ENCODE peak calls at places on chromosomes 3 and 15, in five cellular contexts. H is BJ; L is activated CD8-positive, alpha-beta T cell treated with anti-CD3 and anti-CD28 coated beads for 36 hours; S is lower lobe of right lung; U is SK-N-SH. T is an unnamed sample.
A peak's percentile ranks its signal among the peaks of the same experiment; 100 is the strongest.

GRCh38 chr3:152047465-152047864 is 174.0 kb downstream of the SUCNR1 start:
- DNase-seq in H (no peak), L (no peak), S (no peak), U (no peak), T (peak; percentile 85)

GRCh38 chr15:38145671-38146111 is 106.9 kb upstream of the SPRED1 start:
- DNase-seq in H (no peak), L (no peak), S (no peak), U (no peak), T (peak; percentile 61)

GRCh38 chr3:133938770-133939495 is 43.3 kb upstream of the RAB6B start:
- DNase-seq in H (no peak), L (no peak), S (no peak), U (no peak), T (peak; percentile 26)

GRCh38 chr3:37992271-37993066 is 1.9 kb downstream of the VILL start:
- DNase-seq in H (no peak), L (no peak), S (no peak), U (no peak), T (no peak)

GRCh38 chr15:74907277-74907870 is 723 bp upstream of the FAM219B start:
- DNase-seq in H (no peak), L (no peak), S (no peak), U (no peak), T (no peak)

GRCh38 chr3:55486101-55486856 is 827 bp downstream of the WNT5A start:
- DNase-seq in H (no peak), L (no peak), S (peak; percentile 81), U (peak; percentile 54), T (peak; percentile 73)

GRCh38 chr3:12495749-12496452 is 11.6 kb downstream of the TSEN2 start:
- DNase-seq in H (no peak), L (no peak), S (no peak), U (no peak), T (no peak)

GRCh38 chr15:89893027-89893426 is 767 bp downstream of the AP3S2 start:
- DNase-seq in H (no peak), L (no peak), S (no peak), U (no peak), T (peak; percentile 27)

GRCh38 chr3:194328080-194328571 is 23.0 kb downstream of the CPN2 start:
- DNase-seq in H (no peak), L (peak; percentile 55), S (no peak), U (peak; percentile 56), T (peak; percentile 76)

GRCh38 chr15:34584996-34585395 is 1.5 kb upstream of the GOLGA8B start:
- DNase-seq in H (no peak), L (no peak), S (no peak), U (no peak), T (no peak)

GRCh38 chr3:15330031-15330596 is 2.3 kb downstream of the SH3BP5 start:
- DNase-seq in H (peak; percentile 77), L (no peak), S (no peak), U (no peak), T (peak; percentile 97)

GRCh38 chr15:73388256-73388781 is 19.6 kb upstream of the HCN4 start:
- DNase-seq in H (peak; percentile 8), L (no peak), S (no peak), U (no peak), T (peak; percentile 54)
- TF ChIP-seq CTCF in H (no peak), L (no peak), S (no peak), U (no peak), T (no peak)

GRCh38 chr3:127822166-127822835 is at the start of gene MGLL:
- DNase-seq in H (no peak), L (peak; percentile 33), S (peak; percentile 68), U (peak; percentile 78), T (peak; percentile 45)

GRCh38 chr3:127824151-127824825 is 2.0 kb upstream of the MGLL start:
- DNase-seq in H (no peak), L (no peak), S (no peak), U (no peak), T (no peak)

GRCh38 chr3:127820871-127821853 is 1.2 kb downstream of the MGLL start:
- DNase-seq in H (no peak), L (peak; percentile 32), S (peak; percentile 70), U (no peak), T (peak; percentile 37)

GRCh38 chr3:127823590-127823857 is 1.2 kb upstream of the MGLL start:
- DNase-seq in H (no peak), L (no peak), S (no peak), U (no peak), T (no peak)

GRCh38 chr3:127822836-127823589 is 698 bp upstream of the MGLL start:
- DNase-seq in H (no peak), L (no peak), S (peak; percentile 80), U (peak; percentile 84), T (no peak)
- TF ChIP-seq CTCF in H (peak; percentile 38), L (no peak), S (peak; percentile 18), U (no peak), T (no peak)

GRCh38 chr3:41202834-41203345 is 3.6 kb downstream of the CTNNB1 start:
- DNase-seq in H (no peak), L (no peak), S (no peak), U (peak; percentile 49), T (peak; percentile 72)
- TF ChIP-seq CTCF in H (peak; percentile 48), L (no peak), S (peak; percentile 37), U (peak; percentile 68), T (peak; percentile 49)

DNA sequence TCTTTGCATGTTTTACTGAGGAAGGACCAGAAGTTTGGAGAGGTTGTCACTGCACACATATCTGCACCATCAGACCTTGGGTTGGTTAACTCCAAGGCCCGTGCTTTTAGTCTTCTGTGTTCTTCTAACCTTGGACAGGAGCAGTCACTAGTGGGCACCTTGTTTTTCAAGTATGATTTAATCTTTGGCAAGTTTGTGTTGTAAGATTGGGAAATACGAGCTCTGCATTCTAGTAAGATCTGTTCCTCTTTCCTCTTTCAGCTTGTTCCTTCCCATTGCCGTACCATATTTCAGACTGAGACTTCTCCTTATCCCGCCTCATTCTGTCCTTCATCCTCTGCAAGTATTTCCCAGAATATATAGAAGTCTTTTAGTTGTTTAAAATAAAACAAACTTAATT is 5.1 kb downstream of the TMOD2 start:
- DNase-seq in H (no peak), L (no peak), S (no peak), U (no peak), T (no peak)
- TF ChIP-seq CTCF in H (no peak), L (no peak), S (no peak), U (no peak), T (no peak)

GRCh38 chr3:126567696-126568438 is 9.1 kb upstream of the C3orf22 start:
- DNase-seq in H (no peak), L (no peak), S (no peak), U (peak; percentile 67), T (no peak)
- TF ChIP-seq CTCF in H (no peak), L (no peak), S (no peak), U (peak; percentile 22), T (no peak)

GRCh38 chr15:90892498-90893174 is 8.3 kb downstream of the FES start:
- DNase-seq in H (no peak), L (no peak), S (no peak), U (no peak), T (no peak)

GRCh38 chr15:90893175-90894090 is 9.1 kb downstream of the FES start:
- DNase-seq in H (no peak), L (peak; percentile 37), S (no peak), U (peak; percentile 57), T (no peak)

GRCh38 chr15:90891346-90891949 is 7.1 kb downstream of the FES start:
- DNase-seq in H (no peak), L (no peak), S (peak; percentile 24), U (no peak), T (no peak)

GRCh38 chr15:90892023-90892422 is 7.7 kb downstream of the FES start:
- DNase-seq in H (no peak), L (no peak), S (no peak), U (no peak), T (no peak)

DNA sequence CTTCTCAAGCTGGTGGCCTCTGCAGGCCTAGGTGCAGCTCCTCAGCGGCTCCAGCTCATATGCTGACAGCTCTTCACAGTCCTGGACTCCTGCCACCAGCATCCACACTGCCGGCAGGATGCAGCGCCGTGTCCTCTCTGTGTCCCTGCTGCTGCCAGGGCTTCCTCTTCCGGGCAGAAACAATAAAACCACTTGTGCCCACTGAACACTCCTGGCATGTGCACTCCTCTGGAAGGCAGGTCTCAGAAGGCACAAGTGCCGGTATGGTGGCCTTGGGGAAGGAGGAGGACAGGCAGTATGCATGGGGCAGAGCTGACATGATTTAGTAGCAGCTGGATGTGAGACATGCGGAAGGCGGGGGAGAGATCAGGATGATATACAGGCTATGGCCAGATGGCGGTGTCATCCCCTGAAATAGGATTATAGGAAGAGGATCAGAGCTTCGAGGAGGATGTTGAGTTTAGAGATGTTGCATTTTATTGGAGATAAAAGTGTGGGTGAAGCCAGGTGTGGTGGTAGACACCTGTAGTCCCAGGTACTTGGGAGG is 7.5 kb upstream of the MAN2A2 start:
- DNase-seq in H (no peak), L (no peak), S (no peak), U (peak; percentile 86), T (no peak)
- TF ChIP-seq CTCF in H (peak; percentile 7), L (no peak), S (no peak), U (peak; percentile 32), T (peak; percentile 10)

DNA sequence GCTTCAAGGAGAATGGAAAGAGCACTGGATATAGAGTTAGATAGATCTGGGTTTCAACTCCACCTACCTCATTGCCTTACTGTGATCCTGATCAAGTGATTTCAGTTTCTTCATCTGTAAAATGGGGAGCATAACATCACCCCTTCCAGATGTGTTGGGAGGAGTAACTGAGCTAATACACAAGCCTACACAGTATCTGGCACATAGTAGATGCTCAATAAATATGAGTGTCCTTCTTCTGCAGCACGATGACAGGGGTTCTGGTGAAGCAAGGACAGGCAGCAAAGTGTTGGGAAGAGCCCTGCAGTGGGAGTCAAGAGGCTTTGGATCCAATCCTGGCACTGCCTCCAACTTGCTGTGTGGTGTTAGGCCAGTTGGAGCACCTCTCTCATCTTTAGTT is 270.0 kb downstream of the UACA start:
- DNase-seq in H (no peak), L (no peak), S (no peak), U (no peak), T (no peak)
- TF ChIP-seq CTCF in H (no peak), L (no peak), S (no peak), U (no peak), T (no peak)

T was measured in fibroblast of mammary gland.